ENCODE peak calls at places on chromosomes 5 and 9, in nine cellular contexts. E is fibroblast of pulmonary artery, U is left lung, I is fibroblast of mammary gland, N is HCT116, J is epithelial cell of esophagus, Y is A549, D is upper lobe of right lung, F is breast epithelium. Q is an unnamed sample.

GRCh38 chr5:79736528-79737514 is 47.2 kb downstream of the CMYA5 start:
- DNase-seq in E (no peak), U (no peak), I (no peak), N (no peak), J (no peak), Y (no peak), D (no peak), F (no peak), Q (no peak)

GRCh38 chr9:134707031-134707680 is 65.6 kb downstream of the COL5A1 start:
- DNase-seq in E (peak; percentile 90), U (peak; percentile 74), I (peak; percentile 82), N (no peak), J (no peak), Y (no peak), D (no peak), F (no peak), Q (peak; percentile 76)

GRCh38 chr5:13910637-13911288 is 33.7 kb downstream of the DNAH5 start:
- DNase-seq in E (no peak), U (no peak), I (no peak), N (no peak), J (no peak), Y (no peak), D (no peak), F (no peak), Q (no peak)

GRCh38 chr9:100714372-100715099 is 136.7 kb downstream of the CAVIN4 start:
- DNase-seq in E (peak; percentile 77), U (peak; percentile 39), I (peak; percentile 49), N (peak; percentile 41), J (peak; percentile 73), Y (peak; percentile 56), D (no peak), F (no peak), Q (peak; percentile 9)

GRCh38 chr5:80254767-80255424 is 952 bp downstream of the SERINC5 start:
- DNase-seq in E (peak; percentile 24), U (peak; percentile 35), I (peak; percentile 31), N (no peak), J (peak; percentile 87), Y (no peak), D (no peak), F (peak; percentile 54), Q (no peak)

GRCh38 chr5:174581483-174581882 is 142.9 kb upstream of the MSX2 start:
- DNase-seq in E (no peak), U (no peak), I (peak; percentile 5), N (no peak), J (no peak), Y (peak; percentile 51), D (no peak), F (no peak), Q (no peak)

GRCh38 chr5:160230686-160231527 is 1.6 kb downstream of the FABP6 start:
- DNase-seq in E (peak; percentile 46), U (peak; percentile 70), I (peak; percentile 54), N (no peak), J (peak; percentile 75), Y (no peak), D (peak; percentile 79), F (no peak), Q (peak; percentile 76)

GRCh38 chr5:14353661-14354474 is 210.7 kb downstream of the TRIO start:
- DNase-seq in E (peak; percentile 22), U (no peak), I (no peak), N (no peak), J (no peak), Y (no peak), D (no peak), F (no peak), Q (no peak)

GRCh38 chr9:34463098-34463900 is 4.7 kb downstream of the DNAI1 start:
- DNase-seq in E (peak; percentile 51), U (no peak), I (peak; percentile 94), N (peak; percentile 37), J (peak; percentile 85), Y (peak; percentile 11), D (no peak), F (no peak), Q (no peak)

GRCh38 chr5:157106668-157107461 is 2.0 kb downstream of the HAVCR2 start:
- DNase-seq in E (no peak), U (peak; percentile 65), I (peak; percentile 32), N (no peak), J (no peak), Y (no peak), D (peak; percentile 70), F (no peak), Q (no peak)
- H3K4me3 ChIP-seq in E (no peak overlapping the region), U (peak overlapping the region; percentile 41), I (no peak overlapping the region), N (no peak overlapping the region), J (no peak overlapping the region), Y (no peak overlapping the region), D (peak overlapping the region; percentile 40), F (no peak overlapping the region), Q (no peak overlapping the region)

GRCh38 chr9:35791321-35791921 is at the start of gene NPR2:
- DNase-seq in E (peak; percentile 30), U (no peak), I (no peak), N (no peak), J (peak; percentile 10), Y (no peak), D (peak; percentile 65), F (no peak), Q (no peak)
- TF ChIP-seq CTCF in E (no peak), U (no peak), I (no peak), N (no peak), J (no peak), Y (no peak), D (no peak), F (no peak), Q (no peak)

DNA sequence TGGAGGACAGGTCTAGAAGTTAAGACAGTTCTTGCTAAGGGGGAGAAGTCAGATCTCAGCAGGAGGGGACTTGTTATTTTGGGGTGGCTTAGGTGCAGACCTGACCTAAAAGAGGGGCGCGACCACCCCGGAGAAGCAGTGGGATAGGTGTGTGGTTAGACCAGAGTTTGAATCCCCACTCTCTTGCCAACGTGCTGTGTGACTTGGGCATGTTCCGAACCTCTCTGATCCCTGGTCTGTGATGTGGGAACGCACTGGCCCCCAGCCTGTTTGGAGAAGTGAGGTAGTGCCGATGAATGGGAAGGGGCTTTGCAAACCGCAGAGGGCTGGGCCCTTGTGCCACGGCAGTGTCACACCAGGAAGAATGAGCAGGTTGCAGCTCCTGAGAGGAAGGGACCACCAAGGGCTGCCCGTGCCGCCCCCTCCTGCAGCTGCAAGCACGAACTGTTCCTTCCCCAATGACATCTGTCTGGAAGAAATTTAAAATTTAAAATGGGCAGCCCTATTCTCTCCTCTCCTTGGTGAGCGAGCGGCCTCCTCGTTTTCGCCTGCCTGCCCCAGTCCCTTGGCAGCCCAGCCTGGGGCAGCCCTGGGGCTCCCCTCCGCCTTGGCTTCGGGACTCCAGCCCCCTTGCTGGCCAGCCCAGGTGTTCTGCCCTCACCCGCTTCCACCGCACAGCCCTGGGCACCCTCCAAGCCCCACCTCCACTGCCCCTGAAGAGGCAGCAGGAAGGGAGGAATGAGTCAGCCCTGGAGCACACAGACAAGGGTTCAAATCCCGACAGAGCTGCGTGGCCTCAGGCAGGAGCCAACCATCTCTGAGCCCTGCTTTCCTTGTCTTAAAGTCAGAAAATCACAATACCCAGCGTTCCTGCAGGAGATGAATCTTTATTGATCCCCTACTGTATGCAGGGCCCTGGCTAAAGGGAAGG is 1.6 kb downstream of the FIBCD1 start:
- DNase-seq in E (no peak), U (no peak), I (no peak), N (no peak), J (no peak), Y (no peak), D (no peak), F (no peak), Q (no peak)
- H3K4me3 ChIP-seq in E (no peak overlapping the region), U (peak overlapping the region; percentile 42), I (no peak overlapping the region), N (peak overlapping the region; percentile 77), J (no peak overlapping the region), Y (peak overlapping the region; percentile 63), D (no peak overlapping the region), F (no peak overlapping the region), Q (no peak overlapping the region)

DNA sequence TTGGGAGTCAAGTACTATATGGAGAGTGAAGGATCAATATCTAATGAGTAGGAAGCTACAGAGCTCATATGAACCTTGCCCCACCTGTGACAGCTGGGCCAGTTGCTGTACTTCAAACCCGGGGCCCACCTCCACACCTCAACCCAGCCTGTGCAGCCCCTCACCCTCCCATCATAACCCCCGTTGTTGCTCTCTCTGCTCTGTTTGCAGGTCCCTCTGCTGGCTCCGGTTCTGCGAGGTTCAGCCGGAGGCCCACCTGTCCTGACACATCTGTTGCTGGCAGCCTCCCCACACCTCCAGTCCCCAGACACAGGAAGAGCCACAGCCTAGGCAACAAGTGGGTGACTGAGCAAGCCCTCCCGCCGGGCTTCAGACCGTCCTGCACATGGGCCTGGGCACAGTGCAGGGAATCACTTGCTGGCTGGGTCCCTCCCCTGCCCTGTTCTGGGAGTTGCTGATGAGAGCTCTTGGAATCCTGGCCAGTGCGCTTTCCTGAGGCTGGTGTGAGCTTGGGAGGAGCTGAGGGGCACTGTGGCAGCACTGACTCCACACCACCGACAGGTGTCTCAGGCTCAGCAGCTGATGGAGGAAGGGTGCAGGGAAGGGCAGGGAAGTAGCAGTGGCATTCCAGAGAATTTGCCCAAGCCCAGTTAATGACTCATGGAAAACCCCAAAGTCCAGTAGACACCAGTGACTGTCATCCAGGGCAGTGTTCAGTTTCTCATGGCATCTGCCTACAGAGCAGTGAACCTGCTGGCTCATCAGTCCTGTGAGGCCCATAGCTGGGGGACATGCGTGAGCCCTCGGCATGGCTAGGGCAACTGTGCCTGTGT is 69.5 kb upstream of the GARNL3 start:
- DNase-seq in E (no peak), U (no peak), I (no peak), N (peak; percentile 48), J (peak; percentile 58), Y (peak; percentile 77), D (no peak), F (no peak), Q (no peak)
- TF ChIP-seq CTCF in E (no peak), U (no peak), I (no peak), N (no peak), J (peak; percentile 32), Y (peak; percentile 19), D (no peak), F (no peak), Q (no peak)

DNA sequence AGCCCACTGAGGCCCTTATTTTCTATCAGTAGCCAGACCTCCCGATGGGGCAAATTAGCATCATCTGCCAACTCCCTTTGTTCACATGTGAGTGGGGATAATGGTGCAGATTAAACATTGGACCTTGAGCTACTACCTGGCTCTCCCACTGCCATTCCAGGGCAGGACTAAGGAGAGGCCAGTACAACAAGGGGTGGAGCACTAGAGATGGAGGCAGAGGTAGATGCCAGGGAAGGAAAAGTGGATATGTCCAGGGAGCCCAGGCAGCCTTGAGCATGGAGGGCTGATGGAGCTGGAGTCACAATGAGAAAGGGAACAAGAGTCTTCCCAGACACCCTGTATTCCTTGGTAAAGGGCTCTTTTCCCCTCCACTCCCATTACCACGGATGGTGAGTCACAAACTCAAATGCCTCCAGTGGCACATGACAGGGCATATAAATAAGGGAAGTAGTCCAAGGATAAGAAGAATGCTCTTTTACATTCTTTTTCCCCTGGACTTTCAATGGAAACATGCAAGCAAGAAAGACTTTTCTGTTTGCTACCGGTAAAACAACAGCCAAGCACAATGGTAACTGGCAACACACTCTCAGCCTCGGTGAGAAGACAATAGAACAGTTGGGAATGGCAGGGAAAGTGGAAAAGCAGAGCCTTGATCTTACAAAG is 16.8 kb downstream of the ERAP1 start:
- DNase-seq in E (peak; percentile 53), U (no peak), I (peak; percentile 43), N (no peak), J (peak; percentile 36), Y (no peak), D (no peak), F (no peak), Q (no peak)
- H3K4me3 ChIP-seq in E (no peak overlapping the region), U (no peak overlapping the region), I (no peak overlapping the region), N (no peak overlapping the region), J (no peak overlapping the region), Y (no peak overlapping the region), D (no peak overlapping the region), F (no peak overlapping the region), Q (no peak overlapping the region)

GRCh38 chr5:39986614-39987013 is 561.8 kb upstream of the DAB2 start:
- DNase-seq in E (no peak), U (no peak), I (peak; percentile 4), N (no peak), J (no peak), Y (no peak), D (no peak), F (no peak), Q (no peak)
- TF ChIP-seq CTCF in E (no peak), U (no peak), I (peak; percentile 29), N (no peak), J (peak; percentile 26), Y (peak; percentile 12), D (no peak), F (no peak), Q (no peak)